ENCODE peak calls at places on chromosomes 7 and 10, in nine cellular contexts. J is ureter; G is activated CD4-positive, CD25-positive, alpha-beta regulatory T cell; I is hypothalamus; W is amniotic stem cell; Z is heart left ventricle; R is GM03348; M is effector CD4-positive, alpha-beta T cell; D is mammary epithelial cell. K is an unnamed sample.

GRCh38 chr10:132716691-132717490 is 69.1 kb downstream of the NKX6-2 start:
- DNase-seq in J (no peak), G (no peak), I (no peak), W (no peak), Z (peak), R (no peak), M (no peak), D (no peak), K (no peak)

GRCh38 chr7:71488308-71488707 is 356.4 kb downstream of the GALNT17 start:
- DNase-seq in J (no peak), G (no peak), I (no peak), W (no peak), Z (no peak), R (peak), M (no peak), D (no peak), K (no peak)

GRCh38 chr7:8418627-8419245 is 14.7 kb upstream of the NXPH1 start:
- DNase-seq in J (no peak), G (no peak), I (no peak), W (peak), Z (peak), R (peak), M (peak), D (peak), K (no peak)

GRCh38 chr10:84375011-84375410 is 46.6 kb downstream of the CCSER2 start:
- DNase-seq in J (no peak), G (no peak), I (no peak), W (no peak), Z (no peak), R (peak), M (peak), D (peak), K (no peak)

GRCh38 chr7:43790006-43790405 is 31.5 kb downstream of the BLVRA start:
- DNase-seq in J (no peak), G (no peak), I (no peak), W (no peak), Z (no peak), R (no peak), M (no peak), D (no peak), K (no peak)

GRCh38 chr7:138935438-138936079 is 45.6 kb downstream of the KIAA1549 start:
- DNase-seq in J (no peak), G (no peak), I (no peak), W (peak), Z (no peak), R (peak), M (no peak), D (peak), K (no peak)

GRCh38 chr10:49237985-49238384 is 49.8 kb upstream of the TMEM273 start:
- DNase-seq in J (no peak), G (no peak), I (no peak), W (no peak), Z (no peak), R (no peak), M (no peak), D (no peak), K (no peak)

GRCh38 chr10:71078454-71079145 is 133.8 kb upstream of the UNC5B start:
- DNase-seq in J (peak), G (no peak), I (no peak), W (no peak), Z (no peak), R (no peak), M (no peak), D (no peak), K (no peak)

GRCh38 chr10:122495406-122496340 is 34.3 kb downstream of the HTRA1 start:
- DNase-seq in J (no peak), G (no peak), I (no peak), W (no peak), Z (peak), R (peak), M (no peak), D (no peak), K (no peak)

GRCh38 chr10:15852111-15852557 is 8.2 kb downstream of the MINDY3 start:
- DNase-seq in J (no peak), G (no peak), I (no peak), W (no peak), Z (no peak), R (no peak), M (no peak), D (no peak), K (no peak)

GRCh38 chr10:60434418-60435046 is 44.9 kb upstream of the ANK3 start:
- DNase-seq in J (no peak), G (no peak), I (no peak), W (peak), Z (peak), R (peak), M (no peak), D (peak), K (no peak)

GRCh38 chr10:123446449-123447156 is 219.6 kb upstream of the GPR26 start:
- DNase-seq in J (no peak), G (no peak), I (no peak), W (no peak), Z (no peak), R (no peak), M (no peak), D (no peak), K (no peak)

GRCh38 chr10:73076361-73077183 is 20.1 kb downstream of the P4HA1 start:
- DNase-seq in J (no peak), G (no peak), I (no peak), W (no peak), Z (peak), R (peak), M (no peak), D (peak), K (no peak)

GRCh38 chr10:103683851-103684250 is 171.5 kb downstream of the SH3PXD2A start:
- DNase-seq in J (no peak), G (no peak), I (no peak), W (no peak), Z (no peak), R (no peak), M (no peak), D (no peak), K (no peak)

GRCh38 chr7:376306-376969 is 86.5 kb downstream of the FOXL3 start:
- DNase-seq in J (no peak), G (no peak), I (no peak), W (no peak), Z (peak), R (no peak), M (no peak), D (peak), K (no peak)

GRCh38 chr7:94154858-94155257 is 150.7 kb upstream of the BET1 start:
- DNase-seq in J (no peak), G (no peak), I (no peak), W (no peak), Z (no peak), R (no peak), M (no peak), D (no peak), K (no peak)

GRCh38 chr7:84277628-84278224 is 83.1 kb upstream of the SEMA3A start:
- DNase-seq in J (no peak), G (no peak), I (no peak), W (no peak), Z (no peak), R (no peak), M (no peak), D (no peak), K (no peak)

GRCh38 chr7:136140469-136140868 is 163.3 kb upstream of the MTPN start:
- DNase-seq in J (no peak), G (no peak), I (no peak), W (no peak), Z (no peak), R (no peak), M (no peak), D (no peak), K (no peak)

GRCh38 chr7:155461631-155462030 is 3.7 kb downstream of the EN2 start:
- DNase-seq in J (no peak), G (no peak), I (no peak), W (no peak), Z (no peak), R (no peak), M (no peak), D (no peak), K (no peak)

GRCh38 chr10:110495731-110496552 is 1.8 kb upstream of the DUSP5 start:
- DNase-seq in J (no peak), G (no peak), I (no peak), W (peak), Z (peak), R (peak), M (peak), D (peak), K (no peak)

GRCh38 chr7:919114-919442 is 35.4 kb downstream of the ADAP1 start:
- DNase-seq in J (peak), G (no peak), I (no peak), W (no peak), Z (peak), R (no peak), M (peak), D (no peak), K (no peak)

GRCh38 chr10:24622781-24623301 is 100.8 kb downstream of the ARHGAP21 start:
- DNase-seq in J (no peak), G (no peak), I (no peak), W (no peak), Z (no peak), R (peak), M (no peak), D (no peak), K (no peak)

K was measured in central memory CD8-positive, alpha-beta T cell.